ENCODE peak calls at places on chromosomes 2 and 18, in four cellular contexts. J is WERI-Rb-1, P is SK-N-SH, Z is right lobe of liver. H is an unnamed sample.

GRCh38 chr2:102103992-102104871 is 38.3 kb upstream of the IL1R1 start:
- DNase-seq in P (no peak), Z (peak; percentile 63), J (no peak), H (peak; percentile 48)

GRCh38 chr2:38771632-38772031 is 6.4 kb upstream of the GEMIN6 start:
- DNase-seq in J (no peak), Z (peak; percentile 60), P (no peak), H (no peak)

GRCh38 chr18:51234117-51235010 is 36.9 kb upstream of the MEX3C start:
- DNase-seq in Z (no peak), P (no peak), J (no peak), H (no peak)

GRCh38 chr2:235149736-235150135 is 197.9 kb downstream of the SH3BP4 start:
- DNase-seq in Z (no peak), P (no peak), J (no peak), H (no peak)

GRCh38 chr2:233429175-233429897 is 75.0 kb downstream of the DGKD start:
- DNase-seq in P (no peak), Z (no peak), J (no peak), H (peak; percentile 36)

GRCh38 chr2:209933499-209934458 is 68.7 kb upstream of the RPE start:
- DNase-seq in Z (no peak), P (no peak), J (no peak), H (peak; percentile 60)

GRCh38 chr18:50128506-50129271 is 66.3 kb downstream of the MYO5B start:
- DNase-seq in Z (peak; percentile 76), J (no peak), P (no peak), H (no peak)

GRCh38 chr2:213213186-213213585 is 61.8 kb upstream of the IKZF2 start:
- DNase-seq in J (no peak), P (no peak), Z (no peak), H (no peak)

GRCh38 chr2:165874445-165875039 is 79.0 kb downstream of the TTC21B start:
- DNase-seq in Z (no peak), J (no peak), P (peak; percentile 44), H (peak; percentile 19)

GRCh38 chr2:205683991-205684390 is 1.7 kb downstream of the NRP2 start:
- DNase-seq in P (no peak), Z (no peak), J (no peak), H (no peak)

GRCh38 chr18:45167109-45167551 is 448.1 kb upstream of the SLC14A2 start:
- DNase-seq in P (no peak), Z (no peak), J (no peak), H (no peak)

GRCh38 chr18:62829936-62830335 is 114.6 kb downstream of the PHLPP1 start:
- DNase-seq in J (no peak), P (no peak), Z (no peak), H (no peak)

GRCh38 chr2:174025271-174026121 is 60.3 kb upstream of the SP3 start:
- DNase-seq in J (no peak), Z (no peak), P (peak; percentile 76), H (no peak)

GRCh38 chr18:59884331-59884730 is 15.5 kb upstream of the PMAIP1 start:
- DNase-seq in P (no peak), J (no peak), Z (no peak), H (no peak)

GRCh38 chr2:179268277-179268935 is 3.8 kb upstream of the SESTD1 start:
- DNase-seq in Z (no peak), P (no peak), J (no peak), H (no peak)

GRCh38 chr2:161414385-161415040 is 1.6 kb upstream of the TBR1 start:
- DNase-seq in Z (no peak), J (peak; percentile 75), P (peak; percentile 80), H (peak; percentile 39)

GRCh38 chr2:123791716-123792115 is 233.4 kb upstream of the CNTNAP5 start:
- DNase-seq in P (peak; percentile 58), J (no peak), Z (no peak), H (no peak)

GRCh38 chr18:75478996-75479870 is 51.7 kb upstream of the SMIM21 start:
- DNase-seq in J (peak; percentile 30), P (peak; percentile 57), Z (no peak), H (no peak)

GRCh38 chr2:150482667-150483260 is 4.7 kb downstream of the RND3 start:
- DNase-seq in J (no peak), Z (no peak), P (no peak), H (no peak)
- H3K27ac ChIP-seq in J (no peak overlapping the region), Z (peak overlapping the region; percentile 5), P (peak overlapping the region; percentile 90), H (no peak overlapping the region)

GRCh38 chr18:7813131-7813530 is 246.0 kb downstream of the PTPRM start:
- DNase-seq in Z (no peak), J (no peak), P (no peak), H (no peak)
- H3K27ac ChIP-seq in Z (no peak overlapping the region), J (no peak overlapping the region), P (no peak overlapping the region), H (no peak overlapping the region)

GRCh38 chr2:46331099-46331766 is 34.0 kb downstream of the EPAS1 start:
- DNase-seq in Z (peak; percentile 70), P (peak; percentile 81), J (no peak), H (peak; percentile 61)
- H3K27ac ChIP-seq in Z (peak overlapping the region; percentile 49), P (peak overlapping the region; percentile 100), J (peak overlapping the region; percentile 61), H (peak overlapping the region; percentile 47)

GRCh38 chr2:127577208-127577475 is 41.7 kb downstream of the MYO7B start:
- DNase-seq in P (no peak), J (no peak), Z (no peak), H (no peak)

GRCh38 chr2:127574656-127575055 is 39.2 kb downstream of the MYO7B start:
- DNase-seq in Z (no peak), P (no peak), J (no peak), H (no peak)

GRCh38 chr2:127575185-127575765 is 39.8 kb downstream of the MYO7B start:
- DNase-seq in P (no peak), J (no peak), Z (no peak), H (no peak)

GRCh38 chr2:127576433-127577207 is 41.1 kb downstream of the MYO7B start:
- DNase-seq in Z (no peak), P (peak; percentile 82), J (no peak), H (no peak)

GRCh38 chr2:127575941-127576432 is 40.5 kb downstream of the MYO7B start:
- DNase-seq in J (no peak), P (no peak), Z (no peak), H (no peak)
- H3K27ac ChIP-seq in J (no peak overlapping the region), P (no peak overlapping the region), Z (no peak overlapping the region), H (no peak overlapping the region)

GRCh38 chr2:188984126-188984525 is 10.0 kb downstream of the COL3A1 start:
- DNase-seq in J (no peak), Z (no peak), P (no peak), H (no peak)

GRCh38 chr2:188986839-188987238 is 12.7 kb downstream of the COL3A1 start:
- DNase-seq in P (peak; percentile 22), J (no peak), Z (no peak), H (no peak)

GRCh38 chr2:188979730-188980123 is 5.6 kb downstream of the COL3A1 start:
- DNase-seq in J (no peak), Z (no peak), P (no peak), H (no peak)

GRCh38 chr2:188984680-188985079 is 10.5 kb downstream of the COL3A1 start:
- DNase-seq in J (no peak), Z (no peak), P (no peak), H (no peak)

DNA sequence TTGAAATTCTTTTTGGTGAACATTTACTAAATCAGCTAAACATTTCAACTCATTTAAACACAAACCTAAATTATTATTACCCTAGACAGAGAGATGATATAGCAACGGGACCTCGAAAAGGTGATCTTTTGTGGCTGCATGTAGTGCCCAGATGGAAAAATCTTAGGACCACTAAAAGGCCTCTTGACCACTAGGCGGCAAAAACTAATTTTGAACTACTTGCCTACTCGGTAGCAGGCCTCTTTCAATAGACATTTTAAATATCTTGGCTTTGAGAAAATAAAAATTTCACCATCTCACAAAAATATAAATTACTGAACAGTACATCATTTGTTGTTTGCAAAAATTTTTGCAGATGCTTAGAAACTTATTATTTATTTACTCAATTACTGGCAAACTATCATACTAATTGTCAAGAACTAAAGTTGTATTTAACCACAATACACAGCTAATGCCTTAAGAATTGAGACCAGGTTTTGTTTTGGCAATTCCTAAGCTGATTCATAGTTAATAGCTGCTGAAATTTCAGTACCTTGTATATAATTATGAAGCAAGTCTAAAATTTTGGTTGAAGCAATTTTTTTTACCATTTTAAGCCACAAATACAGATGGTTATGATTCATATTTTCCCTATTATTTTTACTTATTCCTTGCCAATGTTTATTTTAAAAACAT is 9.4 kb downstream of the COL3A1 start:
- DNase-seq in Z (no peak), P (no peak), J (no peak), H (no peak)
- H3K27ac ChIP-seq in Z (no peak overlapping the region), P (peak overlapping the region; percentile 100), J (no peak overlapping the region), H (no peak overlapping the region)

DNA sequence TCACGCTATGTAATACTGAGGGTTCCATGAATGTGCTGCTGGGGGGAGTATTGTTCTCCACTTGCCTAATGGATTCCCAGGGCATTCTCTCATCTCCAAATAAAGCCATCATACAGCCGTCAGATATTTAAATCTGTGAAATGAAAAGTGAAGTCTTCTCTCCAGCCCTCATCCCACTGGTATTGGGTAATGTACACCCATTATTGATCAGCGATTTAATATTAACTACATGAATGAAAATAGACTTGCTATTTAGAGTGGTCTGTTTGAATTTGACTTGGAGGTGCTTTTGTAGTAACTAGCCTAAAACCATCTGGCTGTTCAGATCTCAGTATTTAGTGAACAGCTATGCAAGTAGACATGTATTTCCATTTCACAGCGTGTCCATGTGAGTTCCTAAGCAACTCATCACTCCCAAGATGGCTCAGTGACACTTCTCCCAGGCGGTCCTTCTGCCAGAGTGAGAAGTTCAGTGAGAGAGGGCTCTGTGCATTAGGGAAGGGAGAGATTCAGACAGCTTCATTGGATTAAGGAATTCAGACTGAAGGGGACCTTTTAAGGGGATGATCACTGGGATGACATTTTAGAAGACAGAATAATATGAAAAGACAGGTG is 140.7 kb downstream of the WDSUB1 start:
- DNase-seq in P (no peak), J (no peak), Z (no peak), H (no peak)
- H3K27ac ChIP-seq in P (no peak overlapping the region), J (no peak overlapping the region), Z (no peak overlapping the region), H (no peak overlapping the region)

DNA sequence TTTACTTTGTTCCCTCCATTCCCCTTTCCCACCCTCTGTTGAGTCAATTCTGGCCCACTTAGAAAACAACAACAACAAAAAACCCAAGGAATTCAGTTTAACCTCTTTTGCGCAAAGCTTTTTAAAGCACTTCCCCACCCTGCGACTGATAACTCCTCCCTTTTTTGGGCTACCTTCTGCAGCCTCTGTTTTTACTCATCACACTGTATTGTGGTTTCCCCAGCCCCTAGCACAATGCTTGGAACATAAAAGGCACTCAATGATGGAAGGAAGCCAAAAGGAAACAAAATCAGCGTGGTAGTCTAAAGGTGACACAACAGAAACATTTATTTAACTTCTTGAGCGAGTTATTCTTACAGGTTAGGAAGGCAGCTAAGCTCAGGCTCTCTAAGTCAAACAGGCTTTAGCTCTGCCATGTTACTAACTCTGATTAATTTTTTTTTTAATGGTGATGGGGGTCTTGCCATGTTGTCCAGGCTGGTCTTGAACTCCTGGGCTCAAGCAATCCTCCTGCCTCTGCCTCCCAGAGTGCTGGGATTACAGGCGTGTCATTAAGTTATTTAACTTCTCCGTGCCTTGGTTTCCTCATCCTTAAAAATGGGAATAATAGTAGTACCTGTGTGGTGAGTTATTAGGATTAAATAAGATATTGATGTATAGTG is 1.3 kb downstream of the CEP68 start:
- DNase-seq in Z (no peak), P (no peak), J (no peak), H (no peak)
- H3K27ac ChIP-seq in Z (peak overlapping the region; percentile 78), P (peak overlapping the region; percentile 45), J (no peak overlapping the region), H (peak overlapping the region; percentile 84)

GRCh38 chr2:121241466-121241865 is 43.5 kb downstream of the TFCP2L1 start:
- DNase-seq in Z (no peak), P (no peak), J (no peak), H (no peak)
- H3K27ac ChIP-seq in Z (no peak overlapping the region), P (no peak overlapping the region), J (no peak overlapping the region), H (no peak overlapping the region)

H was measured in pancreas.